ENCODE peak calls at places on chromosomes 5 and 9, in six cellular contexts. S is uterus; B is AG08396; I is amniotic stem cell; J is activated T-helper 2 cell treated with anti-CD3 and anti-CD28 coated beads, Interferon-gamma antibody, Interleukin-2, Interleukin-4, amounts not matched to agents 10 μg/mL and 5 μg/mL and 100 μg/mL, durations not matched to agents 14 hours and 24 hours and 36 hours; Y is HepG2. W is an unnamed sample.

GRCh38 chr5:144201578-144201977 is 30.9 kb downstream of the KCTD16 start:
- DNase-seq in S (no peak), B (no peak), I (no peak), J (no peak), Y (no peak), W (no peak)

GRCh38 chr9:98331536-98332259 is 76.2 kb upstream of the TBC1D2 start:
- DNase-seq in S (no peak), B (peak), I (no peak), J (no peak), Y (no peak), W (no peak)

GRCh38 chr5:50967388-50968039 is 301.1 kb downstream of the PARP8 start:
- DNase-seq in S (no peak), B (no peak), I (no peak), J (no peak), Y (no peak), W (no peak)

GRCh38 chr5:35089688-35090314 is 42.1 kb upstream of the AGXT2 start:
- DNase-seq in S (peak), B (peak), I (peak), J (peak), Y (peak), W (no peak)

GRCh38 chr5:116502097-116502496 is 72.5 kb downstream of the SEMA6A start:
- DNase-seq in S (no peak), B (no peak), I (no peak), J (no peak), Y (no peak), W (no peak)

GRCh38 chr9:120857902-120858301 is 15.2 kb upstream of the PSMD5 start:
- DNase-seq in S (no peak), B (no peak), I (no peak), J (no peak), Y (no peak), W (no peak)

GRCh38 chr9:131727795-131728545 is 11.9 kb downstream of the RAPGEF1 start:
- DNase-seq in S (no peak), B (no peak), I (no peak), J (no peak), Y (no peak), W (no peak)

GRCh38 chr5:68305223-68305865 is 89.8 kb downstream of the PIK3R1 start:
- DNase-seq in S (no peak), B (no peak), I (no peak), J (no peak), Y (no peak), W (no peak)

GRCh38 chr5:29939988-29940387 is 1253.5 kb upstream of the CDH6 start:
- DNase-seq in S (no peak), B (no peak), I (no peak), J (no peak), Y (no peak), W (no peak)

GRCh38 chr9:105341784-105342183 is 97.3 kb downstream of the SLC44A1 start:
- DNase-seq in S (no peak), B (peak), I (peak), J (no peak), Y (no peak), W (no peak)

GRCh38 chr5:179680014-179680779 is 637 bp downstream of the CBY3 start:
- DNase-seq in S (no peak), B (no peak), I (no peak), J (no peak), Y (peak), W (no peak)

GRCh38 chr5:2658421-2658820 is 93.1 kb downstream of the IRX2 start:
- DNase-seq in S (no peak), B (no peak), I (no peak), J (no peak), Y (no peak), W (no peak)

GRCh38 chr5:38541174-38541724 is 15.2 kb downstream of the LIFR start:
- DNase-seq in S (no peak), B (no peak), I (no peak), J (no peak), Y (no peak), W (no peak)

GRCh38 chr5:138109463-138110265 is 25.8 kb downstream of the WNT8A start:
- DNase-seq in S (no peak), B (no peak), I (peak), J (no peak), Y (no peak), W (no peak)

GRCh38 chr5:123181394-123181801 is 92.4 kb downstream of the PRDM6 start:
- DNase-seq in S (no peak), B (no peak), I (no peak), J (no peak), Y (no peak), W (no peak)

GRCh38 chr5:35246928-35247644 is 16.8 kb upstream of the PRLR start:
- DNase-seq in S (peak), B (no peak), I (no peak), J (no peak), Y (no peak), W (no peak)

GRCh38 chr9:76369583-76369982 is 24.6 kb downstream of the RFK start:
- DNase-seq in S (no peak), B (no peak), I (no peak), J (no peak), Y (peak), W (no peak)

GRCh38 chr5:61055434-61056006 is 106.7 kb downstream of the SMIM15 start:
- DNase-seq in S (no peak), B (peak), I (no peak), J (no peak), Y (peak), W (no peak)